ENCODE peak calls at places on chromosomes 13 and 19, in four cellular contexts. N is IMR-90, L is GM12878, I is K562. R is an unnamed sample.

GRCh38 chr19:49560358-49560900 is 19.9 kb downstream of the NOSIP start:
- DNase-seq in N (no peak), L (no peak), I (peak), R (no peak)

GRCh38 chr19:48958006-48958405 is 3.3 kb downstream of the BAX start:
- DNase-seq in N (no peak), L (no peak), I (no peak), R (no peak)

GRCh38 chr19:33681081-33681680 is 59.4 kb downstream of the CHST8 start:
- DNase-seq in N (no peak), L (no peak), I (no peak), R (no peak)

GRCh38 chr13:79541426-79542049 is 60.6 kb downstream of the NDFIP2 start:
- DNase-seq in N (peak), L (peak), I (peak), R (peak)

GRCh38 chr13:83905641-83906040 is 23.4 kb upstream of the SLITRK1 start:
- DNase-seq in N (no peak), L (no peak), I (no peak), R (no peak)

GRCh38 chr13:88908896-88909535 is 1237.8 kb downstream of the SLITRK5 start:
- DNase-seq in N (no peak), L (no peak), I (no peak), R (no peak)

GRCh38 chr13:27968316-27969072 is 621 bp downstream of the CDX2 start:
- DNase-seq in N (no peak), L (no peak), I (no peak), R (no peak)

GRCh38 chr13:40109324-40109958 is 454.0 kb downstream of the COG6 start:
- DNase-seq in N (peak), L (no peak), I (no peak), R (no peak)

GRCh38 chr13:77372275-77372674 is 45.4 kb upstream of the MYCBP2 start:
- DNase-seq in N (no peak), L (no peak), I (no peak), R (no peak)

GRCh38 chr13:34340534-34340933 is 522.6 kb downstream of the RFC3 start:
- DNase-seq in N (no peak), L (no peak), I (no peak), R (no peak)

GRCh38 chr19:3818479-3818878 is 32.3 kb upstream of the MATK start:
- DNase-seq in N (peak), L (no peak), I (no peak), R (peak)

GRCh38 chr19:35643255-35644205 is 2.0 kb downstream of the ETV2 start:
- DNase-seq in N (peak), L (peak), I (peak), R (peak)
- TF ChIP-seq POLR2A in N (peak), L (peak), I (peak), R (peak)

DNA sequence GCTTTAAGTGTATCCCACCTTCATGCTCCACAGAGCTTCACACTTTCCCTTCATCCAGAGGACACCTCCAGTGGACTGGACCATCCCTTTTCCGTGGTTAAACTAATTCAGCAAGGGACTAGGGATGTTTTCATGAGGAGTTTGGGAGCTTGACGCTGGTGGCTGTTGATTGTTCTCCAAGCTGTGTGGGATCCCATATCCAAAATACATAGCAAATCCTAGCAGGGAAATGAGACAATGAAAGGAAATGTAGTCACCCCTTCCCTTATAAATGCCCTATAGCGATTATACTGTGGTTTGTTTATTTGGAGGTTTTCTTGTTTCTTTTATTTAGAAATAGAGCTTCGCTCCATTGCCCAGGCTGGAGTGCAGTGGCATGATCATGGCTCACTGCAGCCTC is 31.6 kb upstream of the DPRX start:
- DNase-seq in N (no peak), L (no peak), I (no peak), R (peak)
- TF ChIP-seq FOS in N (no peak), L (no peak), I (no peak), R (no peak)

GRCh38 chr19:46132508-46133100 is 8.1 kb upstream of the IGFL3 start:
- DNase-seq in N (no peak), L (no peak), I (no peak), R (no peak)

GRCh38 chr19:46131485-46132143 is 7.1 kb upstream of the IGFL3 start:
- DNase-seq in N (no peak), L (no peak), I (no peak), R (peak)

GRCh38 chr19:46133777-46134231 is 9.3 kb upstream of the IGFL3 start:
- DNase-seq in N (no peak), L (no peak), I (no peak), R (peak)

GRCh38 chr19:46134527-46134926 is 10.0 kb upstream of the IGFL3 start:
- DNase-seq in N (peak), L (no peak), I (no peak), R (no peak)

GRCh38 chr19:46133101-46133627 is 8.7 kb upstream of the IGFL3 start:
- DNase-seq in N (peak), L (peak), I (no peak), R (peak)
- H3K27ac ChIP-seq in N (peak), L (no peak), I (no peak), R (peak)

GRCh38 chr19:524062-524674 is 7.4 kb upstream of the CDC34 start:
- DNase-seq in N (peak), L (no peak), I (no peak), R (no peak)
- TF ChIP-seq POLR2A in N (no peak), L (no peak), I (no peak), R (no peak)

DNA sequence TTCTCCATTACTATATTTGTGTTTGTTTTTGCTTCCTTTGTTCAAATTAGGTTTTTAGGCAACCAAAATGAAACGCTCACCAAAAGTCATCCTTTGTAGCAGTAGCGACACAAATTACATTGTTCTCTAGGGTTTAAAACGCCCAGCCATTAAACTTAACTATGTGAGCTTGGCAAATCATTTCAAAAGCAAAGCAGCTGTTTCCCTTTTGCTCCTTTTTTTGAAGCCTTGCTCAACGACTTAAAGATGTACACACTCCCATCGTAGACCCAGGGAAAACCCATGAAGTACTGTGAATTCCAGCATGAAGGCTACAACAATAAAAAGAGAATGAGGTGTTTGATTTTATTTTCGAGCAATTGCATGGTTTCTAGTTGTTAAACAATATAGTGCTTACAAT is 106.7 kb downstream of the RAP2A start:
- DNase-seq in N (peak), L (no peak), I (no peak), R (no peak)
- TF ChIP-seq FOS in N (no peak), L (no peak), I (no peak), R (no peak)

GRCh38 chr13:110528371-110528770 is 33.2 kb downstream of the RAB20 start:
- DNase-seq in N (peak), L (no peak), I (no peak), R (no peak)

GRCh38 chr13:110531671-110532083 is 29.8 kb downstream of the RAB20 start:
- DNase-seq in N (no peak), L (no peak), I (no peak), R (no peak)

GRCh38 chr13:110530839-110531499 is 30.6 kb downstream of the RAB20 start:
- DNase-seq in N (no peak), L (no peak), I (no peak), R (no peak)

GRCh38 chr13:110528911-110529310 is 32.6 kb downstream of the RAB20 start:
- DNase-seq in N (no peak), L (no peak), I (no peak), R (no peak)

DNA sequence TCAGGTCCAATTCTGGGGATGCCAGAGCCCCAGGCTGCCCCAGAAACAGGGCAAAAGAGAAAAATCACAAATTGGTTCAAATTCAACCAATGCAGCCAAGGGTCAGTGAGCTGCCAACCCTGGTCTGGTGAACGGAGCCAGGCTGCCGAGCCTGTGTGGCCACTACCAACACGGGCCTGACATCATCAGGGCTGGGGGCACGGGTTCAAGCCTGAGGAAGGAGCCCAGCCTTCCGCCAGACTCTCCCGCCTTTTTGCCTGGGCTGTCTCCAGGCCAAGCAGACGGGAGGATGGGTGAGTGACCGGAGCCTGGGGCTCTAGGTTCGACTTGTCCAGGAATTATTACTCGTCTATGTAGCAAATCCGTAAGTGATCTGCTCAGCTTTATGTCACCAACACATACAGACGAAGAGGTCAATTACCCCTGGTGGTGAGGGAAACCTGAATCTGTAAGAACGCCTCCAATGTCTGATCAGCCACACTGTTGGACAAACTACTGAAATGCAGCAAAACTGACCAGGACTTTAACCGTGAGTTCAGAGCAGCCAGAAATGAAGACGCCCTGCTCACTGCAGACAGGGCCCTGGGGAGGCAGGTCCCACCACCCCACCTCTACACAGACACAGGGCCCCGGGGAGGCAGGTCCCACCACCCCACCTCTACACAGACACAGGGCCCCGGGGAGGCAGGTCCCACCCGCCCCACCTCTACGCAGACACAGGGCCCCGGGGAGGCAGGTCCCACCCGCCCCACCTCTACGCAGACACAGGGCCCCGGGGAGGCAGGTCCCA is 31.8 kb downstream of the RAB20 start:
- DNase-seq in N (no peak), L (no peak), I (no peak), R (no peak)
- H3K27ac ChIP-seq in N (no peak), L (no peak), I (no peak), R (no peak)

DNA sequence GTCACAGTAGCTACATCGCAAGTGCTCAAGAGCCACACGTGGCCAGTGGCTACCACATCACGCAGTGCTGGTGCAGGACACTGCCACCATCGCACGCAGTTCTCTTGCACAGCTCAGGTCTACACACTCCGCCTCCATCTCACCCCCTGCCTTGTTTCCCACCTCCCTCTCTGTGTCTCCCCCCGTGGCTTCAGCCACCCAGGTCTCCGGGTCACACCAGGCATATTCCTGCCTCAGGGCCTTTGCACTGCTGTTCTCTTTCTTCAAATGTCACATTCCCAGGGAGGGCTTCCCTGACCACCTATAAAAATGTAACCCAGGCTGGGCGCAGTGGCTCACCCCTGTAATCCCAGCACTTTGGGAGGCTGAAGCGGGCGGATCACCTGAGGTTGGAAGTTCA is 10.6 kb downstream of the CCDC8 start:
- DNase-seq in N (no peak), L (no peak), I (no peak), R (no peak)
- TF ChIP-seq POLR2A in N (no peak), L (no peak), I (no peak), R (no peak)

R was measured in endothelial cell of umbilical vein.